ENCODE peak calls at places on chromosomes 16 and 17, in eight cellular contexts. G is ascending aorta; D is stimulated activated CD4-positive, alpha-beta T cell treated with anti-CD3 and anti-CD28 coated beads, Interleukin-1b, Interleukin-23, amount 100 ng/mL, for 4 hours; T is CD8-positive, alpha-beta T cell; W is vagina; O is astrocyte of the spinal cord; H is NCI-H1105 treated with DMSO at 0.1 percent for 48 hours; E is tibial nerve. L is an unnamed sample.

GRCh38 chr16:11198375-11198774 is 57.6 kb downstream of the SOCS1 start:
- DNase-seq in D (no peak), T (no peak), E (no peak), O (no peak), W (no peak), G (no peak), H (no peak), L (no peak)

GRCh38 chr17:49944451-49944850 is 24.5 kb upstream of the DLX4 start:
- DNase-seq in O (no peak), G (no peak), D (no peak), W (no peak), H (peak; percentile 87), T (no peak), E (no peak), L (no peak)

GRCh38 chr16:89784409-89784808 is 32.0 kb downstream of the FANCA start:
- DNase-seq in D (no peak), G (no peak), H (no peak), O (no peak), E (no peak), W (no peak), T (peak; percentile 81), L (no peak)

GRCh38 chr16:82329070-82329469 is 159.0 kb upstream of the MPHOSPH6 start:
- DNase-seq in H (no peak), O (no peak), D (no peak), G (no peak), E (no peak), T (no peak), W (no peak), L (no peak)

GRCh38 chr17:66264696-66265095 is 35.5 kb upstream of the APOH start:
- DNase-seq in H (no peak), E (no peak), T (no peak), W (no peak), G (no peak), D (no peak), O (no peak), L (no peak)

GRCh38 chr16:85507342-85507741 is 105.8 kb upstream of the GSE1 start:
- DNase-seq in G (no peak), W (no peak), D (no peak), H (no peak), O (no peak), E (no peak), T (no peak), L (no peak)

GRCh38 chr17:80421381-80422090 is 6.6 kb downstream of the ENDOV start:
- DNase-seq in O (no peak), T (no peak), W (no peak), D (no peak), H (no peak), G (no peak), E (no peak), L (no peak)

GRCh38 chr17:43431741-43432523 is 33.1 kb downstream of the ARL4D start:
- DNase-seq in D (no peak), H (peak; percentile 74), W (no peak), E (no peak), G (no peak), O (no peak), T (no peak), L (peak; percentile 67)

GRCh38 chr17:83010323-83011200 is 68.8 kb upstream of the METRNL start:
- DNase-seq in T (no peak), W (peak; percentile 89), E (no peak), G (no peak), D (no peak), O (peak; percentile 10), H (no peak), L (peak; percentile 14)

L was measured in NCI-H446.